ENCODE peak calls at places on chromosomes 2 and 18, in six cellular contexts. G is H1, T is HepG2, W is GM12878, B is SK-N-SH, E is K562. U is an unnamed sample.

GRCh38 chr18:48728204-48728833 is 189.5 kb downstream of the CTIF start:
- DNase-seq in E (no peak), T (no peak), G (no peak), W (no peak), B (no peak), U (no peak)

GRCh38 chr2:36366491-36367120 is 11.0 kb downstream of the CRIM1 start:
- DNase-seq in G (no peak), W (no peak), E (no peak), B (no peak), T (no peak), U (no peak)

GRCh38 chr2:17851731-17852585 is 26.5 kb upstream of the KCNS3 start:
- DNase-seq in G (peak; percentile 70), B (peak; percentile 76), E (peak; percentile 58), T (peak; percentile 45), W (no peak), U (peak; percentile 51)

GRCh38 chr18:5951515-5952081 is 56.3 kb upstream of the TMEM200C start:
- DNase-seq in W (no peak), T (no peak), E (no peak), G (no peak), B (no peak), U (no peak)

GRCh38 chr2:96330407-96330806 is 5.2 kb upstream of the NCAPH start:
- DNase-seq in B (no peak), G (no peak), W (no peak), T (no peak), E (no peak), U (no peak)

GRCh38 chr2:27322301-27322765 is 564 bp downstream of the MPV17 start:
- DNase-seq in T (no peak), E (no peak), G (no peak), W (no peak), B (peak; percentile 49), U (no peak)

GRCh38 chr2:217919204-217919603 is 83.6 kb downstream of the TNS1 start:
- DNase-seq in G (no peak), W (no peak), E (no peak), T (no peak), B (no peak), U (no peak)

GRCh38 chr2:235495373-235496238 is 1.8 kb downstream of the AGAP1 start:
- DNase-seq in G (no peak), W (no peak), B (no peak), T (no peak), E (no peak), U (no peak)

GRCh38 chr2:97935719-97936161 is 60.0 kb downstream of the TMEM131 start:
- DNase-seq in E (peak; percentile 40), B (peak; percentile 21), G (no peak), W (no peak), T (peak; percentile 42), U (peak; percentile 28)

GRCh38 chr2:120793682-120794403 is 58.2 kb downstream of the GLI2 start:
- DNase-seq in E (no peak), B (no peak), T (no peak), G (no peak), W (no peak), U (no peak)

GRCh38 chr2:25373269-25373981 is 31.7 kb upstream of the DNMT3A start:
- DNase-seq in W (no peak), T (no peak), G (no peak), B (no peak), E (no peak), U (no peak)

GRCh38 chr2:3641841-3642421 is 16.1 kb upstream of the ALLC start:
- DNase-seq in B (no peak), G (peak; percentile 45), W (no peak), T (no peak), E (no peak), U (no peak)

GRCh38 chr2:63601061-63601460 is 12.3 kb downstream of the MDH1 start:
- DNase-seq in T (no peak), G (no peak), W (no peak), E (no peak), B (no peak), U (no peak)

GRCh38 chr2:239824866-239825704 is 200.1 kb downstream of the NDUFA10 start:
- DNase-seq in G (peak; percentile 70), T (no peak), E (no peak), B (peak; percentile 2), W (no peak), U (no peak)

GRCh38 chr2:138830547-138830946 is 50.4 kb upstream of the NXPH2 start:
- DNase-seq in G (no peak), E (no peak), T (no peak), W (no peak), B (no peak), U (no peak)

GRCh38 chr2:24083567-24084385 is 858 bp downstream of the TP53I3 start:
- DNase-seq in B (peak; percentile 89), W (peak; percentile 79), E (peak; percentile 83), G (no peak), T (peak; percentile 98), U (peak; percentile 76)

GRCh38 chr2:184597571-184597980 is 753 bp upstream of the ZNF804A start:
- DNase-seq in T (no peak), B (peak; percentile 49), G (peak; percentile 49), W (no peak), E (no peak), U (peak; percentile 26)

GRCh38 chr2:229445013-229445412 is 173.9 kb upstream of the PID1 start:
- DNase-seq in E (no peak), B (no peak), T (peak; percentile 74), W (no peak), G (no peak), U (peak; percentile 72)

GRCh38 chr18:63237911-63238710 is 81.5 kb downstream of the BCL2 start:
- DNase-seq in T (peak; percentile 67), G (no peak), E (no peak), W (no peak), B (no peak), U (peak; percentile 31)

GRCh38 chr2:225002656-225003045 is 39.6 kb downstream of the DOCK10 start:
- DNase-seq in T (no peak), G (no peak), B (no peak), E (no peak), W (peak; percentile 63), U (no peak)

GRCh38 chr18:37019157-37019571 is 190.2 kb downstream of the KIAA1328 start:
- DNase-seq in E (no peak), T (peak; percentile 27), B (peak; percentile 4), G (peak; percentile 47), W (no peak), U (no peak)

GRCh38 chr2:210198326-210198725 is 26.9 kb downstream of the ACADL start:
- DNase-seq in W (no peak), G (no peak), B (no peak), E (no peak), T (no peak), U (no peak)

GRCh38 chr2:84904717-84905174 is 710 bp upstream of the TMSB10 start:
- DNase-seq in G (peak; percentile 74), T (no peak), W (no peak), B (peak; percentile 56), E (peak; percentile 60), U (no peak)

GRCh38 chr2:144515425-144515693 is 4.6 kb downstream of the ZEB2 start:
- DNase-seq in G (no peak), T (no peak), E (no peak), W (no peak), B (no peak), U (no peak)

GRCh38 chr2:227551804-227552203 is 46.9 kb upstream of the SCYGR2 start:
- DNase-seq in E (no peak), G (no peak), T (no peak), W (no peak), B (no peak), U (no peak)

DNA sequence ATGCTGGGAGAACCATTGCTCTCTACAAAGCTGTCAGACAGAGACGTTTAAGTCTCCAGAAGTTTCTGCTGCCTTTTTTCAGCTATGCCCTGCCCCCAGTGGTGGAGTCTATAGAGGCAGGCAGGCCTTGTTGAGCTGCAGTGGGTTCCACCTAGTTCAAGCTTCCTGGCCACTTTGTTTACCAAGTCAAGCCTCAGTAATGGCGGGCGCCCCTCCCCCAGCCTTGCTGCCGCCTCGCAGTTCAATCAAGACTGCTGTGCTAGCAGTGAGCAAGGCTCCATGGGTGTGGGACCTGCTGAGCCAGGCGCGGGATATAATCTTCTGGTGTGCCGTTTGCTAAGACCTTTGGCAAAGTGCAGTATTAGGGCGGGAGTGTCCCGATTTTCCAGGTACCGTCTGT is 52.7 kb upstream of the SCYGR2 start:
- DNase-seq in B (no peak), E (no peak), W (no peak), T (peak; percentile 40), G (peak; percentile 52), U (no peak)
- TF ChIP-seq SIN3A in B (no peak), E (no peak), W (no peak), T (no peak), G (no peak), U (no peak)

DNA sequence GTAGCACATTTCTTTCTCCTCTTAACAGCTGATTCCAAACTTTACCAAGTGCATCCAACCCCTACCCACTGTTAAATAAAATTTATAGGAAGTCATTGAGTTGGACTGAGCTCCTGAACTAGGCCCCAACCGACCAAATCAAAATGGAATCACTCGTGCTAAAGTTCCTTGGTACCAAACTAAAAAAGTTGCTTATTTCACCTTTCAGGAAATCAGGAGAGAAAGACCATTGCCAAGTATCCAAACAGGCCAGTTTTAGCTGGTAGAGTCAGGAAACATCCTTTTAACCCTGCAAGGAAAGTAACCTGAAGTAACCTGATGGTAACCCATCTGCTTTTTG is 10.5 kb upstream of the GALNT5 start:
- DNase-seq in E (no peak), B (no peak), W (no peak), T (no peak), G (no peak), U (no peak)
- H3K4me2 ChIP-seq in E (no peak overlapping the region), B (peak overlapping the region; percentile 32), W (no peak overlapping the region), T (no peak overlapping the region), G (peak overlapping the region; percentile 55), U (peak overlapping the region; percentile 73)

GRCh38 chr18:907880-908512 is 3.3 kb downstream of the ADCYAP1 start:
- DNase-seq in G (peak; percentile 59), T (no peak), W (no peak), E (no peak), B (peak; percentile 30), U (no peak)

GRCh38 chr18:905948-906415 is 1.3 kb downstream of the ADCYAP1 start:
- DNase-seq in W (no peak), E (no peak), B (peak; percentile 27), G (no peak), T (no peak), U (no peak)

GRCh38 chr18:905307-905947 is 756 bp downstream of the ADCYAP1 start:
- DNase-seq in G (peak; percentile 63), B (peak; percentile 38), E (no peak), T (no peak), W (no peak), U (no peak)

GRCh38 chr18:907171-907879 is 2.7 kb downstream of the ADCYAP1 start:
- DNase-seq in W (no peak), B (peak; percentile 49), E (no peak), T (no peak), G (peak; percentile 70), U (no peak)

GRCh38 chr18:906416-907170 is 1.9 kb downstream of the ADCYAP1 start:
- DNase-seq in E (no peak), B (peak; percentile 23), W (no peak), T (no peak), G (peak; percentile 85), U (no peak)
- TF ChIP-seq RAD21 in E (no peak), B (no peak), W (no peak), T (no peak), G (no peak), U (no peak)

DNA sequence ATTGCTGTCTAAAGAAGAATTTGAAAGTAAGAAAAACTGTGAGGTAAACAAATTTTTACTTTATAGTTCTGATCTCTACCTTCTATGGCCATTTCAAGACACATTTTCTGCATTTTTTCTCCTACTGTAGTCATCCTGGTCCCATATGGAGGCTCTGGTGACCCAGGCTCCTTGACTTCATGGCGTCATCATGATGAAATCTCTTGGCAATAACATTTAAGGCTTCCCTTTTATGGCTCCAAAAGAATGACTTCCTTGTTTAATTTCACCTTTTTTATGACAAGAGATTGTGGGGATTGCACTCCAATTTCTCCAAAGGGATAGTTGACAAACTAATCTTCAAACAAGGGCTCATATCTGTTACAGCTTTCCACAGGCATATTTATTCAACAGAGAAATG is 143.0 kb upstream of the SCN7A start:
- DNase-seq in T (no peak), B (no peak), E (no peak), G (no peak), W (no peak), U (no peak)
- TF ChIP-seq SIN3A in T (no peak), B (no peak), E (no peak), G (no peak), W (no peak), U (no peak)

U was measured in HCT116.